ENCODE peak calls at places on chromosomes 1 and 21, in seven cellular contexts. One of them, this sample, is unnamed.

GRCh38 chr1:183180634-183181056 is 5.4 kb upstream of the LAMC2 start:
- DNase-seq in GM12865: peak
- DNase-seq in stimulated activated CD4-positive, alpha-beta T cell treated with anti-CD3 and anti-CD28 coated beads, Interleukin-4, amount 100 ng/mL, for 4 hours: no peak
- DNase-seq in mucosa of gallbladder: no peak
- DNase-seq in K562: no peak
- DNase-seq in EL: peak
- DNase-seq in epithelial cell of proximal tubule: peak
- DNase-seq in this sample: peak

GRCh38 chr21:38721055-38721454 is 84.7 kb upstream of the ETS2 start:
- DNase-seq in GM12865: no peak
- DNase-seq in stimulated activated CD4-positive, alpha-beta T cell treated with anti-CD3 and anti-CD28 coated beads, Interleukin-4, amount 100 ng/mL, for 4 hours: no peak
- DNase-seq in mucosa of gallbladder: no peak
- DNase-seq in K562: no peak
- DNase-seq in EL: no peak
- DNase-seq in epithelial cell of proximal tubule: no peak
- DNase-seq in this sample: no peak

GRCh38 chr1:18157352-18157751 is 49.8 kb downstream of the IGSF21 start:
- DNase-seq in GM12865: no peak
- DNase-seq in stimulated activated CD4-positive, alpha-beta T cell treated with anti-CD3 and anti-CD28 coated beads, Interleukin-4, amount 100 ng/mL, for 4 hours: no peak
- DNase-seq in mucosa of gallbladder: no peak
- DNase-seq in K562: no peak
- DNase-seq in EL: no peak
- DNase-seq in epithelial cell of proximal tubule: no peak
- DNase-seq in this sample: no peak

GRCh38 chr1:206112600-206113301 is 4.4 kb downstream of the AVPR1B start:
- DNase-seq in GM12865: no peak
- DNase-seq in stimulated activated CD4-positive, alpha-beta T cell treated with anti-CD3 and anti-CD28 coated beads, Interleukin-4, amount 100 ng/mL, for 4 hours: no peak
- DNase-seq in mucosa of gallbladder: peak
- DNase-seq in K562: no peak
- DNase-seq in EL: no peak
- DNase-seq in epithelial cell of proximal tubule: no peak
- DNase-seq in this sample: no peak

GRCh38 chr21:31342328-31342727 is 1.7 kb downstream of the TIAM1 start:
- DNase-seq in GM12865: no peak
- DNase-seq in stimulated activated CD4-positive, alpha-beta T cell treated with anti-CD3 and anti-CD28 coated beads, Interleukin-4, amount 100 ng/mL, for 4 hours: no peak
- DNase-seq in mucosa of gallbladder: no peak
- DNase-seq in K562: no peak
- DNase-seq in EL: no peak
- DNase-seq in epithelial cell of proximal tubule: no peak
- DNase-seq in this sample: no peak

GRCh38 chr1:17125756-17126237 is 6.5 kb upstream of the PADI2 start:
- DNase-seq in GM12865: peak
- DNase-seq in stimulated activated CD4-positive, alpha-beta T cell treated with anti-CD3 and anti-CD28 coated beads, Interleukin-4, amount 100 ng/mL, for 4 hours: peak
- DNase-seq in mucosa of gallbladder: peak
- DNase-seq in K562: peak
- DNase-seq in EL: peak
- DNase-seq in epithelial cell of proximal tubule: no peak
- DNase-seq in this sample: peak

GRCh38 chr1:228275154-228275434 is 67.2 kb downstream of the OBSCN start:
- DNase-seq in GM12865: no peak
- DNase-seq in stimulated activated CD4-positive, alpha-beta T cell treated with anti-CD3 and anti-CD28 coated beads, Interleukin-4, amount 100 ng/mL, for 4 hours: no peak
- DNase-seq in mucosa of gallbladder: no peak
- DNase-seq in K562: no peak
- DNase-seq in EL: no peak
- DNase-seq in epithelial cell of proximal tubule: no peak
- DNase-seq in this sample: peak

GRCh38 chr1:26019641-26020315 is 1.8 kb upstream of the EXTL1 start:
- DNase-seq in GM12865: peak
- DNase-seq in stimulated activated CD4-positive, alpha-beta T cell treated with anti-CD3 and anti-CD28 coated beads, Interleukin-4, amount 100 ng/mL, for 4 hours: no peak
- DNase-seq in mucosa of gallbladder: no peak
- DNase-seq in K562: no peak
- DNase-seq in EL: peak
- DNase-seq in epithelial cell of proximal tubule: no peak
- DNase-seq in this sample: peak

GRCh38 chr1:168803696-168804510 is 74.9 kb upstream of the DPT start:
- DNase-seq in GM12865: no peak
- DNase-seq in stimulated activated CD4-positive, alpha-beta T cell treated with anti-CD3 and anti-CD28 coated beads, Interleukin-4, amount 100 ng/mL, for 4 hours: no peak
- DNase-seq in mucosa of gallbladder: peak
- DNase-seq in K562: no peak
- DNase-seq in EL: no peak
- DNase-seq in epithelial cell of proximal tubule: no peak
- DNase-seq in this sample: no peak

GRCh38 chr1:86487131-86487804 is 18.5 kb downstream of the CLCA1 start:
- DNase-seq in GM12865: no peak
- DNase-seq in stimulated activated CD4-positive, alpha-beta T cell treated with anti-CD3 and anti-CD28 coated beads, Interleukin-4, amount 100 ng/mL, for 4 hours: no peak
- DNase-seq in mucosa of gallbladder: no peak
- DNase-seq in K562: no peak
- DNase-seq in EL: peak
- DNase-seq in epithelial cell of proximal tubule: no peak
- DNase-seq in this sample: peak

GRCh38 chr1:87115317-87115885 is 201.0 kb downstream of the HS2ST1 start:
- DNase-seq in GM12865: no peak
- DNase-seq in stimulated activated CD4-positive, alpha-beta T cell treated with anti-CD3 and anti-CD28 coated beads, Interleukin-4, amount 100 ng/mL, for 4 hours: no peak
- DNase-seq in mucosa of gallbladder: peak
- DNase-seq in K562: no peak
- DNase-seq in EL: peak
- DNase-seq in epithelial cell of proximal tubule: peak
- DNase-seq in this sample: peak

GRCh38 chr1:183139281-183139942 is 46.7 kb upstream of the LAMC2 start:
- DNase-seq in GM12865: no peak
- DNase-seq in stimulated activated CD4-positive, alpha-beta T cell treated with anti-CD3 and anti-CD28 coated beads, Interleukin-4, amount 100 ng/mL, for 4 hours: no peak
- DNase-seq in mucosa of gallbladder: no peak
- DNase-seq in K562: no peak
- DNase-seq in EL: peak
- DNase-seq in epithelial cell of proximal tubule: peak
- DNase-seq in this sample: peak

GRCh38 chr1:236747311-236747956 is 47.7 kb upstream of the MTR start:
- DNase-seq in GM12865: no peak
- DNase-seq in stimulated activated CD4-positive, alpha-beta T cell treated with anti-CD3 and anti-CD28 coated beads, Interleukin-4, amount 100 ng/mL, for 4 hours: no peak
- DNase-seq in mucosa of gallbladder: no peak
- DNase-seq in K562: no peak
- DNase-seq in EL: no peak
- DNase-seq in epithelial cell of proximal tubule: no peak
- DNase-seq in this sample: no peak

GRCh38 chr1:7300893-7301292 is 470.2 kb upstream of the VAMP3 start:
- DNase-seq in GM12865: no peak
- DNase-seq in stimulated activated CD4-positive, alpha-beta T cell treated with anti-CD3 and anti-CD28 coated beads, Interleukin-4, amount 100 ng/mL, for 4 hours: no peak
- DNase-seq in mucosa of gallbladder: no peak
- DNase-seq in K562: no peak
- DNase-seq in EL: peak
- DNase-seq in epithelial cell of proximal tubule: peak
- DNase-seq in this sample: peak

GRCh38 chr1:36285450-36286101 is 20.6 kb upstream of the SH3D21 start:
- DNase-seq in GM12865: peak
- DNase-seq in stimulated activated CD4-positive, alpha-beta T cell treated with anti-CD3 and anti-CD28 coated beads, Interleukin-4, amount 100 ng/mL, for 4 hours: peak
- DNase-seq in mucosa of gallbladder: peak
- DNase-seq in K562: peak
- DNase-seq in EL: peak
- DNase-seq in epithelial cell of proximal tubule: peak
- DNase-seq in this sample: peak

GRCh38 chr1:207806531-207807394 is 54.9 kb downstream of the CD46 start:
- DNase-seq in GM12865: no peak
- DNase-seq in stimulated activated CD4-positive, alpha-beta T cell treated with anti-CD3 and anti-CD28 coated beads, Interleukin-4, amount 100 ng/mL, for 4 hours: no peak
- DNase-seq in mucosa of gallbladder: no peak
- DNase-seq in K562: no peak
- DNase-seq in EL: peak
- DNase-seq in epithelial cell of proximal tubule: no peak
- DNase-seq in this sample: peak